ENCODE peak calls at places on chromosomes 13 and 19, in ten cellular contexts. One of them, this sample, is unnamed.
A peak's percentile ranks its signal among the peaks of the same experiment; 100 is the strongest.

GRCh38 chr13:46405457-46405856 is 18.4 kb upstream of the RUBCNL start:
- DNase-seq in foreskin fibroblast: no peak
- DNase-seq in NB4: peak; percentile 76
- DNase-seq in HFFc6: no peak
- DNase-seq in GM12864: no peak
- DNase-seq in vagina: no peak
- DNase-seq in HFF-Myc: no peak
- DNase-seq in endodermal cell: no peak
- DNase-seq in fibroblast of the aortic adventitia: no peak
- DNase-seq in brain microvascular endothelial cell: no peak
- DNase-seq in this sample: no peak

GRCh38 chr13:66102864-66103263 is 1127.3 kb downstream of the PCDH9 start:
- DNase-seq in foreskin fibroblast: peak; percentile 46
- DNase-seq in NB4: no peak
- DNase-seq in HFFc6: no peak
- DNase-seq in GM12864: no peak
- DNase-seq in vagina: no peak
- DNase-seq in HFF-Myc: no peak
- DNase-seq in endodermal cell: no peak
- DNase-seq in fibroblast of the aortic adventitia: peak; percentile 16
- DNase-seq in brain microvascular endothelial cell: no peak
- DNase-seq in this sample: no peak

GRCh38 chr13:113947321-113948033 is 26.4 kb downstream of the C13orf46 start:
- DNase-seq in foreskin fibroblast: peak; percentile 88
- DNase-seq in NB4: no peak
- DNase-seq in HFFc6: peak; percentile 46
- DNase-seq in GM12864: no peak
- DNase-seq in vagina: no peak
- DNase-seq in HFF-Myc: no peak
- DNase-seq in endodermal cell: peak; percentile 74
- DNase-seq in fibroblast of the aortic adventitia: peak; percentile 74
- DNase-seq in brain microvascular endothelial cell: peak; percentile 40
- DNase-seq in this sample: peak; percentile 55

GRCh38 chr13:19590423-19590822 is 29.1 kb upstream of the TPTE2 start:
- DNase-seq in foreskin fibroblast: no peak
- DNase-seq in NB4: no peak
- DNase-seq in HFFc6: no peak
- DNase-seq in GM12864: no peak
- DNase-seq in vagina: no peak
- DNase-seq in HFF-Myc: no peak
- DNase-seq in endodermal cell: no peak
- DNase-seq in fibroblast of the aortic adventitia: no peak
- DNase-seq in brain microvascular endothelial cell: no peak
- DNase-seq in this sample: no peak

GRCh38 chr13:104571161-104571889 is 1505.1 kb upstream of the SLC10A2 start:
- DNase-seq in foreskin fibroblast: peak; percentile 89
- DNase-seq in NB4: peak; percentile 42
- DNase-seq in HFFc6: peak; percentile 54
- DNase-seq in GM12864: no peak
- DNase-seq in vagina: peak; percentile 90
- DNase-seq in HFF-Myc: no peak
- DNase-seq in endodermal cell: peak; percentile 91
- DNase-seq in fibroblast of the aortic adventitia: peak; percentile 56
- DNase-seq in brain microvascular endothelial cell: peak; percentile 99
- DNase-seq in this sample: peak; percentile 90

GRCh38 chr13:35855531-35856019 is 275.6 kb downstream of the DCLK1 start:
- DNase-seq in foreskin fibroblast: no peak
- DNase-seq in NB4: no peak
- DNase-seq in HFFc6: no peak
- DNase-seq in GM12864: no peak
- DNase-seq in vagina: no peak
- DNase-seq in HFF-Myc: no peak
- DNase-seq in endodermal cell: peak; percentile 96
- DNase-seq in fibroblast of the aortic adventitia: no peak
- DNase-seq in brain microvascular endothelial cell: no peak
- DNase-seq in this sample: peak; percentile 77

GRCh38 chr19:11018179-11018578 is 57.3 kb downstream of the SMARCA4 start:
- DNase-seq in foreskin fibroblast: no peak
- DNase-seq in NB4: no peak
- DNase-seq in HFFc6: no peak
- DNase-seq in GM12864: no peak
- DNase-seq in vagina: no peak
- DNase-seq in HFF-Myc: no peak
- DNase-seq in endodermal cell: no peak
- DNase-seq in fibroblast of the aortic adventitia: no peak
- DNase-seq in brain microvascular endothelial cell: no peak
- DNase-seq in this sample: no peak

GRCh38 chr19:33286899-33287298 is 15.4 kb downstream of the CEBPA start:
- DNase-seq in foreskin fibroblast: no peak
- DNase-seq in NB4: no peak
- DNase-seq in HFFc6: no peak
- DNase-seq in GM12864: no peak
- DNase-seq in vagina: no peak
- DNase-seq in HFF-Myc: no peak
- DNase-seq in endodermal cell: no peak
- DNase-seq in fibroblast of the aortic adventitia: no peak
- DNase-seq in brain microvascular endothelial cell: no peak
- DNase-seq in this sample: no peak

GRCh38 chr19:7919681-7920519 is at the start of gene SNAPC2:
- DNase-seq in foreskin fibroblast: peak; percentile 98
- DNase-seq in NB4: peak; percentile 96
- DNase-seq in HFFc6: peak; percentile 96
- DNase-seq in GM12864: peak; percentile 80
- DNase-seq in vagina: peak; percentile 97
- DNase-seq in HFF-Myc: peak; percentile 72
- DNase-seq in endodermal cell: peak; percentile 98
- DNase-seq in fibroblast of the aortic adventitia: peak; percentile 93
- DNase-seq in brain microvascular endothelial cell: peak; percentile 92
- DNase-seq in this sample: peak; percentile 93

GRCh38 chr19:38837656-38838121 is 6.1 kb upstream of the ECH1 start:
- DNase-seq in foreskin fibroblast: peak; percentile 39
- DNase-seq in NB4: no peak
- DNase-seq in HFFc6: peak; percentile 96
- DNase-seq in GM12864: no peak
- DNase-seq in vagina: no peak
- DNase-seq in HFF-Myc: no peak
- DNase-seq in endodermal cell: no peak
- DNase-seq in fibroblast of the aortic adventitia: no peak
- DNase-seq in brain microvascular endothelial cell: no peak
- DNase-seq in this sample: peak; percentile 92

GRCh38 chr13:90717451-90717936 is 630.0 kb upstream of the MIR17HG start:
- DNase-seq in foreskin fibroblast: peak; percentile 40
- DNase-seq in NB4: no peak
- DNase-seq in HFFc6: peak; percentile 77
- DNase-seq in GM12864: no peak
- DNase-seq in vagina: no peak
- DNase-seq in HFF-Myc: peak; percentile 17
- DNase-seq in endodermal cell: no peak
- DNase-seq in fibroblast of the aortic adventitia: peak; percentile 59
- DNase-seq in brain microvascular endothelial cell: peak; percentile 40
- DNase-seq in this sample: peak; percentile 57

GRCh38 chr13:66886248-66886647 is 343.9 kb downstream of the PCDH9 start:
- DNase-seq in foreskin fibroblast: no peak
- DNase-seq in NB4: no peak
- DNase-seq in HFFc6: no peak
- DNase-seq in GM12864: no peak
- DNase-seq in vagina: no peak
- DNase-seq in HFF-Myc: no peak
- DNase-seq in endodermal cell: no peak
- DNase-seq in fibroblast of the aortic adventitia: no peak
- DNase-seq in brain microvascular endothelial cell: no peak
- DNase-seq in this sample: no peak

GRCh38 chr13:59700281-59700680 is 463.4 kb downstream of the DIAPH3 start:
- DNase-seq in foreskin fibroblast: no peak
- DNase-seq in NB4: no peak
- DNase-seq in HFFc6: peak; percentile 47
- DNase-seq in GM12864: no peak
- DNase-seq in vagina: no peak
- DNase-seq in HFF-Myc: no peak
- DNase-seq in endodermal cell: no peak
- DNase-seq in fibroblast of the aortic adventitia: no peak
- DNase-seq in brain microvascular endothelial cell: peak; percentile 47
- DNase-seq in this sample: no peak

GRCh38 chr19:13172335-13173128 is 22.3 kb downstream of the IER2 start:
- DNase-seq in foreskin fibroblast: peak; percentile 95
- DNase-seq in NB4: peak; percentile 33
- DNase-seq in HFFc6: peak; percentile 85
- DNase-seq in GM12864: no peak
- DNase-seq in vagina: no peak
- DNase-seq in HFF-Myc: no peak
- DNase-seq in endodermal cell: no peak
- DNase-seq in fibroblast of the aortic adventitia: peak; percentile 78
- DNase-seq in brain microvascular endothelial cell: peak; percentile 84
- DNase-seq in this sample: peak; percentile 98

DNA sequence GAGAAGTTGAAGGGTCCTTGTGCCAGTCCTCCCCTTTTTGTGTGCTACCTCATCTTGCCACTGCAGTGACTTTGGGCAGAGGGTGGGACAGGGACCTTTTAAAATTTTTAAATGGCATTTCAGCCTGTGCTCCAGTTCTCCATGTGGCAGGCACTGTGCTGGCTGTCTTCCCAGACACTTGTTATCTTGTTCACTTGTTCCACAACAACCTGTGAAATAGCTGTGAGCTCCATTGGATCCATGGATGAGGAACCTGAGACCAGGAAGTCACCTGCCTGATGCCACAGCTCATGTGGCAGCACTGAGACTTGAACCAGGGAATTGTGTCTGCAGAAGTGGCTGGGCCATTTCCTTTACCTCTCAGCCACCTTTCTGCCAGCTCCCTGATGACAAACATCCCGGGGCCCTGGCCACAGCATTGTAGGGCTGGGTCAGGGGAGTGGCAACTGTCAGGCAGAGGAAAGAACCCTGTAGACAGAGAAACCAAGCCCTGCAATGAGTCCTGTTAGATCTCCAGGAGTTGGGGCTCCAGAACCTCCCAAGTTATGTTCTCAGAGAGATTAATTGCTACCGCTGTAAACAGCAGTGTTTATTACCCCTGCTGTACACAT is 6.4 kb downstream of the EGLN2 start:
- DNase-seq in foreskin fibroblast: no peak
- DNase-seq in NB4: no peak
- DNase-seq in HFFc6: no peak
- DNase-seq in GM12864: no peak
- DNase-seq in vagina: no peak
- DNase-seq in HFF-Myc: no peak
- DNase-seq in endodermal cell: no peak
- DNase-seq in fibroblast of the aortic adventitia: no peak
- DNase-seq in brain microvascular endothelial cell: no peak
- DNase-seq in this sample: no peak
- TF ChIP-seq CTCF in foreskin fibroblast: no peak
- TF ChIP-seq CTCF in NB4: no peak
- TF ChIP-seq CTCF in HFFc6: no peak
- TF ChIP-seq CTCF in GM12864: no peak
- TF ChIP-seq CTCF in vagina: no peak
- TF ChIP-seq CTCF in HFF-Myc: no peak
- TF ChIP-seq CTCF in endodermal cell: no peak
- TF ChIP-seq CTCF in fibroblast of the aortic adventitia: no peak
- TF ChIP-seq CTCF in brain microvascular endothelial cell: no peak
- TF ChIP-seq CTCF in this sample: no peak

DNA sequence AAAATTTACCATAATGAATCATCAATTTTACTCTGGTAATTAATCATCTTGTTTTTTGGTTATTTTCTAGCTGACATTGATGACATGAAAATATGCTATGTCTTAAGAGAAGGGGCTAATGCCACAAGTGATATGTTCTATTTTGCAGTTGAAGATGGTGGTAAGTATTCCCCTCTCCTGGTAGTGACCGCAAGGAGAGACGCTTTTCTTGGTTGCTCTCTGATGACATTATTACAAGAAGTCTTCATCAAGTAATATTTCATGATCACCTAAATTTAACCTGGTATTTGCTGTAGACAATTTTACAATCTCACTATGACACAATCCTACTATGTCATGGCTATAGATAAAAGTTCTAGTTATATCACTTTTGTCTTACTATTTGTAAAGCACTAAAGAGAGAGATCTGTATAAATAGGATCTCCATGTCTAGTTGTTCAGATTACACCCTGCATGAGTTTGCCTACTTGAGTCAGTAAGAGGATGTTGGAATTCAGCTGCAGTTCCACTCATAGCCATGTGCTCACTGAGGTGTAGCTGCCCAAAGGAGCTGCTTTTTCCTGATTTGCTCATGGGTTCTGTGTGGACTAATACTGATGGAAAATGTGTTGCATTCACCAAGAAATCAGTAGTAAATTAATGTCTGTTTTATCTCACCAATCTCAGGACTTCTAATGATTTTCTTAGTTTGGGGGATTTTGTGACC is 10.9 kb downstream of the FREM2 start:
- DNase-seq in foreskin fibroblast: no peak
- DNase-seq in NB4: peak; percentile 5
- DNase-seq in HFFc6: no peak
- DNase-seq in GM12864: no peak
- DNase-seq in vagina: no peak
- DNase-seq in HFF-Myc: no peak
- DNase-seq in endodermal cell: no peak
- DNase-seq in fibroblast of the aortic adventitia: no peak
- DNase-seq in brain microvascular endothelial cell: no peak
- DNase-seq in this sample: peak; percentile 5
- TF ChIP-seq CTCF in foreskin fibroblast: no peak
- TF ChIP-seq CTCF in NB4: no peak
- TF ChIP-seq CTCF in HFFc6: no peak
- TF ChIP-seq CTCF in GM12864: no peak
- TF ChIP-seq CTCF in vagina: no peak
- TF ChIP-seq CTCF in HFF-Myc: no peak
- TF ChIP-seq CTCF in endodermal cell: peak; percentile 58
- TF ChIP-seq CTCF in fibroblast of the aortic adventitia: no peak
- TF ChIP-seq CTCF in brain microvascular endothelial cell: peak; percentile 23
- TF ChIP-seq CTCF in this sample: no peak

DNA sequence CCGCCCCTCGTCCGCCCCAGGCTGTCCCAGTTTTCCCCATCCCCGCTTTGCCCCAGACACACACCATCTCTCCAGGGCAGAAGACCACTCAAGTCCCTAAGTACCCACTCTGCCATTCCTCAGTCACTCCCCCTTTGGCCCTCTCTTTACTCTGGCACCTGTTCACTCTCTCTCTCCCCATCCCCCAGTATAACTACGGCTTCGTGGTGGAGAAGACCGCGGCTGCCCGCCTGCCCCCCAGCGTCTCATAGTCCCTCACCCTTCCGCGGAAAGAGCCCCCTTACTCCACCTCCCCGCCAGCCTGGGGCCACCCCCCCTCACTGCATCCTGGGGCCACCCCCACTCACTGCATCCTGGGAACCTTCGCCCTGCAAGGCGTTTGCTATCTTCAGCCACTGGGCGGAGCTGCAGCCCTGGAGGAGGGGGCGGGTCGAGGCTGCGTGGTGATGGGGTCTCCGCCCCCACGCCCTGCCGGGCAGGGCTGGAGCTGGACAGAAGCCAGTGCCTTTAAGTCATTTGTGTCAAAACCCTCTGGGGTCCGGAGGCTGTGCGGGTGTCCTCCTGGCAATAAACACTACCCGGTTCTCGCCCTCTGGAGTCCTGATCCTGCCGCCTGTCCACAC is 5.0 kb downstream of the MVB12A start:
- DNase-seq in foreskin fibroblast: peak; percentile 56
- DNase-seq in NB4: peak; percentile 59
- DNase-seq in HFFc6: no peak
- DNase-seq in GM12864: no peak
- DNase-seq in vagina: no peak
- DNase-seq in HFF-Myc: no peak
- DNase-seq in endodermal cell: peak; percentile 96
- DNase-seq in fibroblast of the aortic adventitia: peak; percentile 16
- DNase-seq in brain microvascular endothelial cell: peak; percentile 24
- DNase-seq in this sample: peak; percentile 25
- TF ChIP-seq CTCF in foreskin fibroblast: peak; percentile 43
- TF ChIP-seq CTCF in NB4: no peak
- TF ChIP-seq CTCF in HFFc6: peak; percentile 58
- TF ChIP-seq CTCF in GM12864: peak; percentile 47
- TF ChIP-seq CTCF in vagina: no peak
- TF ChIP-seq CTCF in HFF-Myc: peak; percentile 52
- TF ChIP-seq CTCF in endodermal cell: peak; percentile 76
- TF ChIP-seq CTCF in fibroblast of the aortic adventitia: peak; percentile 56
- TF ChIP-seq CTCF in brain microvascular endothelial cell: peak; percentile 76
- TF ChIP-seq CTCF in this sample: peak; percentile 54

GRCh38 chr19:19514881-19515763 is at the start of gene TSSK6:
- DNase-seq in foreskin fibroblast: no peak
- DNase-seq in NB4: no peak
- DNase-seq in HFFc6: no peak
- DNase-seq in GM12864: no peak
- DNase-seq in vagina: no peak
- DNase-seq in HFF-Myc: no peak
- DNase-seq in endodermal cell: no peak
- DNase-seq in fibroblast of the aortic adventitia: no peak
- DNase-seq in brain microvascular endothelial cell: no peak
- DNase-seq in this sample: peak; percentile 20
- TF ChIP-seq CTCF in foreskin fibroblast: peak; percentile 13
- TF ChIP-seq CTCF in NB4: no peak
- TF ChIP-seq CTCF in HFFc6: peak; percentile 50
- TF ChIP-seq CTCF in GM12864: no peak
- TF ChIP-seq CTCF in vagina: no peak
- TF ChIP-seq CTCF in HFF-Myc: no peak
- TF ChIP-seq CTCF in endodermal cell: no peak
- TF ChIP-seq CTCF in fibroblast of the aortic adventitia: peak; percentile 31
- TF ChIP-seq CTCF in brain microvascular endothelial cell: no peak
- TF ChIP-seq CTCF in this sample: peak; percentile 38

This sample was measured in PC-3.